ENCODE peak calls at places on chromosome 9, in six cellular contexts. One of them, this sample, is unnamed. For H3K9me3, the result is how much of the 10 kb centered on the place peaks cover.

GRCh38 chr9:4211022-4211421 is 88.8 kb downstream of the GLIS3 start:
- DNase-seq in pancreas: no peak
- DNase-seq in Peyer's patch: no peak
- DNase-seq in IMR-90: no peak
- DNase-seq in PC-3: no peak
- DNase-seq in A549: no peak
- DNase-seq in this sample: no peak

GRCh38 chr9:134314039-134314949 is 12.0 kb upstream of the RXRA start:
- DNase-seq in Peyer's patch: no peak
- DNase-seq in pancreas: peak
- DNase-seq in A549: no peak
- DNase-seq in PC-3: no peak
- DNase-seq in IMR-90: no peak
- DNase-seq in this sample: no peak

GRCh38 chr9:86122309-86122708 is 23.0 kb upstream of the GOLM1 start:
- DNase-seq in pancreas: no peak
- DNase-seq in IMR-90: no peak
- DNase-seq in PC-3: no peak
- DNase-seq in Peyer's patch: no peak
- DNase-seq in A549: peak
- DNase-seq in this sample: no peak

GRCh38 chr9:125534934-125535701 is 171.9 kb downstream of the MAPKAP1 start:
- DNase-seq in pancreas: no peak
- DNase-seq in PC-3: no peak
- DNase-seq in A549: no peak
- DNase-seq in Peyer's patch: no peak
- DNase-seq in IMR-90: no peak
- DNase-seq in this sample: no peak

GRCh38 chr9:78982849-78983248 is 588.9 kb upstream of the TLE4 start:
- DNase-seq in IMR-90: peak
- DNase-seq in A549: no peak
- DNase-seq in PC-3: peak
- DNase-seq in pancreas: no peak
- DNase-seq in Peyer's patch: no peak
- DNase-seq in this sample: no peak

GRCh38 chr9:98795970-98796363 is 388 bp downstream of the ANKS6 start:
- DNase-seq in Peyer's patch: peak
- DNase-seq in IMR-90: no peak
- DNase-seq in A549: no peak
- DNase-seq in pancreas: peak
- DNase-seq in PC-3: no peak
- DNase-seq in this sample: no peak

GRCh38 chr9:26159575-26160392 is 481.5 kb upstream of the TUSC1 start:
- DNase-seq in Peyer's patch: no peak
- DNase-seq in PC-3: no peak
- DNase-seq in IMR-90: peak
- DNase-seq in pancreas: no peak
- DNase-seq in A549: no peak
- DNase-seq in this sample: no peak

GRCh38 chr9:100352201-100352726 is 478 bp downstream of the TEX10 start:
- DNase-seq in Peyer's patch: peak
- DNase-seq in PC-3: peak
- DNase-seq in A549: peak
- DNase-seq in pancreas: no peak
- DNase-seq in IMR-90: peak
- DNase-seq in this sample: peak

GRCh38 chr9:134033516-134034214 is 8.4 kb downstream of the BRD3OS start:
- DNase-seq in pancreas: no peak
- DNase-seq in PC-3: no peak
- DNase-seq in IMR-90: no peak
- DNase-seq in A549: no peak
- DNase-seq in Peyer's patch: no peak
- DNase-seq in this sample: no peak

GRCh38 chr9:971901-972511 is 4.4 kb upstream of the DMRT3 start:
- DNase-seq in pancreas: peak
- DNase-seq in IMR-90: no peak
- DNase-seq in A549: no peak
- DNase-seq in PC-3: no peak
- DNase-seq in Peyer's patch: no peak
- DNase-seq in this sample: no peak

GRCh38 chr9:18274693-18275092 is 199.3 kb upstream of the ADAMTSL1 start:
- DNase-seq in PC-3: peak
- DNase-seq in A549: no peak
- DNase-seq in pancreas: no peak
- DNase-seq in IMR-90: no peak
- DNase-seq in Peyer's patch: no peak
- DNase-seq in this sample: no peak

GRCh38 chr9:110891760-110892159 is 146.5 kb downstream of the LPAR1 start:
- DNase-seq in IMR-90: peak
- DNase-seq in Peyer's patch: no peak
- DNase-seq in A549: no peak
- DNase-seq in pancreas: no peak
- DNase-seq in PC-3: peak
- DNase-seq in this sample: no peak

GRCh38 chr9:136530472-136531089 is 15.3 kb downstream of the NOTCH1 start:
- DNase-seq in Peyer's patch: no peak
- DNase-seq in A549: no peak
- DNase-seq in pancreas: no peak
- DNase-seq in PC-3: no peak
- DNase-seq in IMR-90: no peak
- DNase-seq in this sample: no peak

GRCh38 chr9:70553718-70554673 is 139.5 kb upstream of the KLF9 start:
- DNase-seq in pancreas: no peak
- DNase-seq in Peyer's patch: no peak
- DNase-seq in IMR-90: peak
- DNase-seq in PC-3: no peak
- DNase-seq in A549: no peak
- DNase-seq in this sample: no peak

GRCh38 chr9:69898714-69899209 is 78.1 kb downstream of the CFAP95 start:
- DNase-seq in Peyer's patch: no peak
- DNase-seq in IMR-90: peak
- DNase-seq in pancreas: no peak
- DNase-seq in A549: no peak
- DNase-seq in PC-3: peak
- DNase-seq in this sample: no peak

GRCh38 chr9:336039-336438 is 121.4 kb downstream of the DOCK8 start:
- DNase-seq in Peyer's patch: no peak
- DNase-seq in PC-3: peak
- DNase-seq in A549: no peak
- DNase-seq in pancreas: no peak
- DNase-seq in IMR-90: no peak
- DNase-seq in this sample: no peak

GRCh38 chr9:114025760-114026159 is 52.3 kb downstream of the AMBP start:
- DNase-seq in PC-3: no peak
- DNase-seq in A549: no peak
- DNase-seq in Peyer's patch: no peak
- DNase-seq in IMR-90: no peak
- DNase-seq in pancreas: no peak
- DNase-seq in this sample: no peak

GRCh38 chr9:133199648-133200321 is 9.3 kb downstream of the OBP2B start:
- DNase-seq in A549: no peak
- DNase-seq in pancreas: peak
- DNase-seq in PC-3: no peak
- DNase-seq in IMR-90: no peak
- DNase-seq in Peyer's patch: no peak
- DNase-seq in this sample: peak

GRCh38 chr9:113886003-113886324 is 9.9 kb downstream of the ZNF618 start:
- DNase-seq in A549: no peak
- DNase-seq in IMR-90: peak
- DNase-seq in Peyer's patch: no peak
- DNase-seq in pancreas: no peak
- DNase-seq in PC-3: no peak
- DNase-seq in this sample: no peak

GRCh38 chr9:91197232-91198181 is 164.2 kb downstream of the AUH start:
- DNase-seq in A549: peak
- DNase-seq in PC-3: peak
- DNase-seq in pancreas: peak
- DNase-seq in IMR-90: peak
- DNase-seq in Peyer's patch: peak
- DNase-seq in this sample: no peak

GRCh38 chr9:91187965-91188344 is 173.8 kb downstream of the AUH start:
- DNase-seq in pancreas: no peak
- DNase-seq in Peyer's patch: peak
- DNase-seq in IMR-90: peak
- DNase-seq in PC-3: no peak
- DNase-seq in A549: no peak
- DNase-seq in this sample: no peak

GRCh38 chr9:89448821-89449220 is 49.1 kb downstream of the SEMA4D start:
- DNase-seq in pancreas: no peak
- DNase-seq in IMR-90: no peak
- DNase-seq in A549: no peak
- DNase-seq in PC-3: no peak
- DNase-seq in Peyer's patch: no peak
- DNase-seq in this sample: no peak

GRCh38 chr9:129570450-129571297 is 50.2 kb downstream of the C9orf50 start:
- DNase-seq in PC-3: peak
- DNase-seq in pancreas: no peak
- DNase-seq in Peyer's patch: peak
- DNase-seq in IMR-90: peak
- DNase-seq in A549: peak
- DNase-seq in this sample: no peak

GRCh38 chr9:122931851-122932199 is 513 bp upstream of the ZBTB26 start:
- DNase-seq in pancreas: no peak
- DNase-seq in PC-3: no peak
- DNase-seq in Peyer's patch: no peak
- DNase-seq in IMR-90: peak
- DNase-seq in A549: peak
- DNase-seq in this sample: no peak

GRCh38 chr9:80874276-80874675 is 815.1 kb downstream of the TLE1 start:
- DNase-seq in IMR-90: peak
- DNase-seq in PC-3: peak
- DNase-seq in pancreas: no peak
- DNase-seq in A549: no peak
- DNase-seq in Peyer's patch: no peak
- DNase-seq in this sample: no peak

GRCh38 chr9:91547076-91547475 is 123.4 kb upstream of the NFIL3 start:
- DNase-seq in Peyer's patch: no peak
- DNase-seq in A549: no peak
- DNase-seq in PC-3: no peak
- DNase-seq in IMR-90: no peak
- DNase-seq in pancreas: no peak
- DNase-seq in this sample: no peak

GRCh38 chr9:16509946-16510504 is 360.4 kb downstream of the BNC2 start:
- DNase-seq in IMR-90: peak
- DNase-seq in PC-3: peak
- DNase-seq in pancreas: no peak
- DNase-seq in Peyer's patch: no peak
- DNase-seq in A549: no peak
- DNase-seq in this sample: no peak

DNA sequence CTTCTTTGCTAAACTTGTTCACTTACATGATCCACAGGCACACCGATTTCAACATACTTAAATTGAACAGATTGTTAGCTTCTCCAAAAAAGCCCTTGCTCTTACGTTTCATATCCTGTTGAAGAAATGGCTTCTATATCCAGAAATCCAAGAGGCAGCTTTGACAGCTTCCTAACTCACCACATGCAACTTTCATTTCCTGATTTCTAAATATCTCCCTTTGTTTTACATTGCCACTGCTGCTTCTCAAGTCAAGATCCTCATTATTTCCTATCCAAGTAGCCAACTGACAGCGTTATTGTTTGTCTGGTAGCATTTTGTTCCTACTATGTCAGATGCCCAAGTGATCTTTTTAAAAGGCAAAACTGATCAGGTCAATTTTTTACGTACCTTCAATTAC is 913.2 kb upstream of the TYRP1 start:
- DNase-seq in PC-3: no peak
- DNase-seq in A549: no peak
- DNase-seq in pancreas: no peak
- DNase-seq in IMR-90: no peak
- DNase-seq in Peyer's patch: no peak
- DNase-seq in this sample: no peak
- H3K9me3 ChIP-seq in PC-3: under half
- H3K9me3 ChIP-seq in A549: under half
- H3K9me3 ChIP-seq in pancreas: under half
- H3K9me3 ChIP-seq in IMR-90: under half
- H3K9me3 ChIP-seq in Peyer's patch: under half
- H3K9me3 ChIP-seq in this sample: under half

GRCh38 chr9:137739371-137739915 is 120.6 kb downstream of the EHMT1 start:
- DNase-seq in Peyer's patch: peak
- DNase-seq in IMR-90: no peak
- DNase-seq in pancreas: no peak
- DNase-seq in A549: no peak
- DNase-seq in PC-3: no peak
- DNase-seq in this sample: no peak

GRCh38 chr9:137731216-137731946 is 112.6 kb downstream of the EHMT1 start:
- DNase-seq in PC-3: no peak
- DNase-seq in pancreas: no peak
- DNase-seq in IMR-90: no peak
- DNase-seq in A549: no peak
- DNase-seq in Peyer's patch: no peak
- DNase-seq in this sample: no peak

GRCh38 chr9:137731947-137732813 is 113.4 kb downstream of the EHMT1 start:
- DNase-seq in A549: no peak
- DNase-seq in Peyer's patch: no peak
- DNase-seq in IMR-90: no peak
- DNase-seq in pancreas: no peak
- DNase-seq in PC-3: no peak
- DNase-seq in this sample: no peak

GRCh38 chr9:137733429-137733828 is 114.6 kb downstream of the EHMT1 start:
- DNase-seq in A549: no peak
- DNase-seq in Peyer's patch: no peak
- DNase-seq in pancreas: no peak
- DNase-seq in IMR-90: no peak
- DNase-seq in PC-3: no peak
- DNase-seq in this sample: no peak

GRCh38 chr9:137734181-137734580 is 115.4 kb downstream of the EHMT1 start:
- DNase-seq in pancreas: no peak
- DNase-seq in IMR-90: no peak
- DNase-seq in Peyer's patch: no peak
- DNase-seq in PC-3: no peak
- DNase-seq in A549: no peak
- DNase-seq in this sample: no peak
- H3K9me3 ChIP-seq in pancreas: under half
- H3K9me3 ChIP-seq in IMR-90: under half
- H3K9me3 ChIP-seq in Peyer's patch: under half
- H3K9me3 ChIP-seq in PC-3: under half
- H3K9me3 ChIP-seq in A549: under half
- H3K9me3 ChIP-seq in this sample: under half

DNA sequence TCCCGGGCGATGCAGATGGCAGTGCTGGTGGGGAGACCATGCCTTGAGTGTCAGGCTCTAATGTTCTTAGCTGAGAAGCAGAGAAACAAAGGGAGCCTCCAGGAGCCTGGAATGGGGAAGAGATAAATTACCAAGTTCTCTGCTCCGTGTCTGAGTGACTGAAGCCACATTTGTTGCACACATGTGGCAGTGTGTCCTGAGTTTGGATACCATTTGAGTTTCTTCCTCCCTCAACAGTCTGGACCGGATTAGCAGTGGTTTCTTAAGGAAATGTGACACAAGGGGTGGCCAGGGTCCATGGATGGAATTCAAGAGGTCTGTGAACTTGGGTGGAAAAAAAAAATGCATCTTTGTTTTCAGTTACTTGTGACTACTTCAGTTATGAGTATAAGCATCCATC is 50.7 kb upstream of the GARNL3 start:
- DNase-seq in IMR-90: no peak
- DNase-seq in pancreas: no peak
- DNase-seq in A549: no peak
- DNase-seq in Peyer's patch: no peak
- DNase-seq in PC-3: no peak
- DNase-seq in this sample: no peak
- H3K9me3 ChIP-seq in IMR-90: under half
- H3K9me3 ChIP-seq in pancreas: under half
- H3K9me3 ChIP-seq in A549: under half
- H3K9me3 ChIP-seq in Peyer's patch: under half
- H3K9me3 ChIP-seq in PC-3: under half
- H3K9me3 ChIP-seq in this sample: under half

GRCh38 chr9:119156354-119156753 is 212.9 kb downstream of the BRINP1 start:
- DNase-seq in Peyer's patch: no peak
- DNase-seq in pancreas: no peak
- DNase-seq in IMR-90: no peak
- DNase-seq in A549: no peak
- DNase-seq in PC-3: no peak
- DNase-seq in this sample: no peak
- H3K9me3 ChIP-seq in Peyer's patch: under half
- H3K9me3 ChIP-seq in pancreas: under half
- H3K9me3 ChIP-seq in IMR-90: under half
- H3K9me3 ChIP-seq in A549: under half
- H3K9me3 ChIP-seq in PC-3: under half
- H3K9me3 ChIP-seq in this sample: under half

This sample was measured in CD4-positive, CD25-positive, alpha-beta regulatory T cell.